ENCODE peak calls at places on chromosomes 13 and 19, in seven cellular contexts. M is right cardiac atrium; W is stomach; B is pancreas; U is CD4-positive, alpha-beta memory T cell; X is CD8-positive, alpha-beta memory T cell; D is tibial nerve. S is an unnamed sample. For H3K27me3, the result is how much of the 10 kb centered on the place peaks cover.

GRCh38 chr13:98423417-98423816 is 153.5 kb downstream of the STK24 start:
- DNase-seq in M (no peak), W (no peak), B (no peak), U (no peak), X (no peak), D (no peak), S (no peak)

GRCh38 chr19:3555653-3556422 is 1.5 kb downstream of the MFSD12 start:
- DNase-seq in M (no peak), W (no peak), B (no peak), U (no peak), X (no peak), D (no peak), S (no peak)

GRCh38 chr19:7391218-7391670 is 42.5 kb downstream of the ARHGEF18 start:
- DNase-seq in M (no peak), W (peak), B (no peak), U (no peak), X (no peak), D (no peak), S (peak)

GRCh38 chr19:40398417-40399056 is 8.6 kb upstream of the HIPK4 start:
- DNase-seq in M (peak), W (peak), B (no peak), U (peak), X (peak), D (no peak), S (no peak)

GRCh38 chr13:28541966-28542365 is 47.0 kb upstream of the FLT1 start:
- DNase-seq in M (no peak), W (no peak), B (no peak), U (no peak), X (no peak), D (no peak), S (no peak)

GRCh38 chr19:54677217-54677616 is 14.4 kb downstream of the LILRB4 start:
- DNase-seq in M (no peak), W (no peak), B (no peak), U (no peak), X (no peak), D (no peak), S (no peak)

GRCh38 chr13:88526186-88526852 is 855.1 kb downstream of the SLITRK5 start:
- DNase-seq in M (no peak), W (no peak), B (no peak), U (no peak), X (no peak), D (no peak), S (no peak)

GRCh38 chr19:47130589-47131168 is at the start of gene SAE1:
- DNase-seq in M (peak), W (peak), B (peak), U (peak), X (peak), D (peak), S (peak)

GRCh38 chr19:12723383-12723642 is 419 bp downstream of the TNPO2 start:
- DNase-seq in M (no peak), W (no peak), B (no peak), U (no peak), X (no peak), D (no peak), S (no peak)

GRCh38 chr13:42762251-42762650 is 19.1 kb upstream of the FAM216B start:
- DNase-seq in M (no peak), W (no peak), B (no peak), U (no peak), X (no peak), D (no peak), S (peak)

GRCh38 chr13:90232291-90232690 is 1115.2 kb upstream of the MIR17HG start:
- DNase-seq in M (no peak), W (no peak), B (no peak), U (no peak), X (no peak), D (no peak), S (no peak)
- H3K27ac ChIP-seq in M (no peak), W (no peak), B (no peak), U (no peak), X (no peak), D (no peak), S (no peak)

GRCh38 chr19:51461723-51462161 is 3.5 kb upstream of the SIGLEC8 start:
- DNase-seq in M (no peak), W (peak), B (no peak), U (no peak), X (no peak), D (no peak), S (peak)
- H3K27me3 ChIP-seq in M (under half), W (under half), B (under half), U (under half), X (under half), D (under half), S (under half)

GRCh38 chr13:108263961-108264360 is 5.6 kb upstream of the TNFSF13B start:
- DNase-seq in M (no peak), W (no peak), B (no peak), U (no peak), X (no peak), D (no peak), S (no peak)

GRCh38 chr13:108268713-108269112 is 805 bp upstream of the TNFSF13B start:
- DNase-seq in M (no peak), W (no peak), B (no peak), U (no peak), X (no peak), D (no peak), S (no peak)

GRCh38 chr13:108267338-108267737 is 2.2 kb upstream of the TNFSF13B start:
- DNase-seq in M (no peak), W (no peak), B (no peak), U (no peak), X (no peak), D (no peak), S (no peak)

GRCh38 chr13:108269601-108270328 is at the start of gene TNFSF13B:
- DNase-seq in M (peak), W (peak), B (peak), U (peak), X (peak), D (no peak), S (no peak)

DNA sequence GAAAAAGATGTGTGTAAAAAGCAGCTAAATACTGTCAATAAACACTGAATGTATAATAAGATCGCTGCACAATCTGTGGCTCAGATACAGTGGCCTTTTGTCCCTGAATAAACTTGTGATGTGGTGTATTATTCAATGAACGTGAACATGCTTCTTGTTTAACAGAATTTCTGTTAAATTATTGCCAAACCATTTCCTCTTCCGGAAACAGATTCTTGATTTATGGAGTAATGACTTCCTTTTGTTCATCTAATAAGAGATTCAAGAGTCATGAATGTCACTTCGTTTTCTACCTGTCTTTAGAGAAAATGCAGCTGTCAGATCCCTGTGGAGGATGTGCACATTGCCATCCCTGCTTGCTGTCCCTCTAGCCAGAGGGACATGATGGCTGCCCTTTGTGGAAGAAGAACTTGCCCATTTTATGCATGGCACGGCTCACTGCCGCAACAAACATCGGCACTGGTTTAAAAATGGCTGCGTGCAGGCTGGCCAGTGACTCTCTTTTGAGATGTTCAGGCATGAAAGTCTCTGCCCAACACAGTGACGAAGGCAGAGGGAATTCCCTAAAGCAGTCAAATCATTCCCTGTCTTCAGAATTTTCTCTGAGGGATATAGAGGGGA is 3.1 kb upstream of the TNFSF13B start:
- DNase-seq in M (no peak), W (no peak), B (no peak), U (no peak), X (no peak), D (no peak), S (no peak)
- H3K27ac ChIP-seq in M (peak), W (peak), B (no peak), U (no peak), X (no peak), D (peak), S (no peak)

GRCh38 chr13:50844181-50844875 is 836 bp upstream of the DLEU7 start:
- DNase-seq in M (no peak), W (no peak), B (no peak), U (no peak), X (no peak), D (no peak), S (no peak)
- H3K27me3 ChIP-seq in M (under half), W (under half), B (under half), U (under half), X (under half), D (under half), S (under half)

GRCh38 chr13:23794267-23795161 is 94.7 kb downstream of the MIPEP start:
- DNase-seq in M (no peak), W (no peak), B (no peak), U (no peak), X (no peak), D (no peak), S (no peak)
- H3K27ac ChIP-seq in M (no peak), W (peak), B (no peak), U (no peak), X (no peak), D (peak), S (peak)

DNA sequence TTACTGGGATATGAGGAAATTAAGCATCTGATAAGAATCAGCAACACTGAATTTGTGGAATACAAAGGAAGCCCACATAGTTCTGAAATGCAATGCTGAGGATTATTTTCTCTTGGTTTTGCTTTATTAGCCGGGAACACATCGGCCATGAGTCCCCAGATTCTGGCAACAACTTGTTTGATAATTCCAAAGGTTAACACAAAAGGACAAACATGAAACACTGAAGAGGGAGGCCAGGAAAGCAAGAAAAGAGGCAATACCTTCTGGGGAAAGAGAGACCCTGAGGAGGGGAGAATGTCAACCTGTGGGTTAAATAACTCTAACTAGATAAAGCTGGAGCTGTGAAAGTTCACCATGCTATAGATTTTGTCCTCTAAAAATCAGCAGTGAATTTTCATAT is 285.9 kb downstream of the ITGBL1 start:
- DNase-seq in M (no peak), W (no peak), B (no peak), U (no peak), X (no peak), D (no peak), S (no peak)
- H3K27me3 ChIP-seq in M (under half), W (under half), B (under half), U (under half), X (under half), D (under half), S (under half)

GRCh38 chr19:42110658-42111057 is 21.6 kb downstream of the POU2F2 start:
- DNase-seq in M (no peak), W (no peak), B (no peak), U (no peak), X (no peak), D (no peak), S (no peak)
- H3K27ac ChIP-seq in M (no peak), W (no peak), B (no peak), U (no peak), X (no peak), D (no peak), S (no peak)

DNA sequence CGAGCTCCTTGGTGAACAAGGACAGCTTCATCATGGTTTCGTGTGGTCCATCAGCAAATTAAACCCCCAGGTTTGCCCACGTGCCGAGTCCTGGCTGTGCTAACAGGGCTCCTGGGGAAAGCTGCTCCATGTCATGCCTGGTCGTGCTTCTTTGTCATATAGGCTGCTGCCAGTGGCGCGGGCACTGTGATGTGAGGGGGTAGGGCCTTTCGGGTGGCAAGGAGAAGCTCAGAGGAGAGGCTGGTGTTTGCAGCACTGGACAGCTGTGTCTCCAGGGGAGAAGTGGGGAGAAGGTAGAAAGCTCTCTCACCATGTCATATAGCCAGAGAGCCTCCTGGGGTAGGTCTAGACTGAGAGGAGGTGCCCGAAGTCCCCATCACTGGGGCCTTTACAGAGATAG is 13.3 kb downstream of the VSTM2B start:
- DNase-seq in M (no peak), W (no peak), B (no peak), U (no peak), X (no peak), D (peak), S (no peak)
- H3K27me3 ChIP-seq in M (under half), W (under half), B (under half), U (under half), X (under half), D (under half), S (under half)

GRCh38 chr19:407501-408440 is 1.2 kb downstream of the C2CD4C start:
- DNase-seq in M (no peak), W (no peak), B (peak), U (no peak), X (no peak), D (no peak), S (peak)
- H3K27ac ChIP-seq in M (no peak), W (no peak), B (no peak), U (no peak), X (no peak), D (no peak), S (no peak)

S was measured in SJSA1.